ENCODE peak calls at places on chromosomes 5 and 9, in eight cellular contexts. S is CD8-positive, alpha-beta T cell; Z is upper lobe of left lung; N is stomach; J is IMR-90; D is adipocyte; Q is uterus; R is A673. A is an unnamed sample.

GRCh38 chr5:16057277-16057676 is 122.3 kb downstream of the MARCHF11 start:
- DNase-seq in S (no peak), Z (no peak), N (no peak), J (no peak), D (peak; percentile 12), Q (no peak), R (no peak), A (no peak)

GRCh38 chr5:21810737-21811316 is 1042.3 kb downstream of the CDH12 start:
- DNase-seq in S (no peak), Z (no peak), N (no peak), J (peak; percentile 39), D (peak; percentile 74), Q (no peak), R (peak; percentile 77), A (no peak)

GRCh38 chr9:133115604-133116345 is 5.3 kb downstream of the RALGDS start:
- DNase-seq in S (no peak), Z (no peak), N (no peak), J (peak; percentile 63), D (peak; percentile 14), Q (no peak), R (peak; percentile 81), A (no peak)

GRCh38 chr5:159003045-159004030 is 96.4 kb downstream of the EBF1 start:
- DNase-seq in S (no peak), Z (no peak), N (no peak), J (peak; percentile 37), D (peak; percentile 76), Q (no peak), R (peak; percentile 55), A (no peak)

GRCh38 chr5:135615171-135615570 is 36.4 kb upstream of the CXCL14 start:
- DNase-seq in S (no peak), Z (no peak), N (no peak), J (no peak), D (no peak), Q (no peak), R (no peak), A (no peak)

GRCh38 chr5:68246802-68247201 is 31.2 kb downstream of the PIK3R1 start:
- DNase-seq in S (no peak), Z (no peak), N (no peak), J (no peak), D (no peak), Q (no peak), R (no peak), A (peak; percentile 60)

GRCh38 chr9:14501366-14501765 is 187.4 kb upstream of the NFIB start:
- DNase-seq in S (no peak), Z (no peak), N (no peak), J (no peak), D (no peak), Q (no peak), R (no peak), A (no peak)

GRCh38 chr9:83012160-83012559 is 50.8 kb downstream of the RASEF start:
- DNase-seq in S (no peak), Z (no peak), N (no peak), J (no peak), D (no peak), Q (no peak), R (no peak), A (no peak)

GRCh38 chr9:16869140-16869903 is 1.1 kb downstream of the BNC2 start:
- DNase-seq in S (no peak), Z (no peak), N (no peak), J (peak; percentile 50), D (no peak), Q (peak; percentile 43), R (no peak), A (no peak)

DNA sequence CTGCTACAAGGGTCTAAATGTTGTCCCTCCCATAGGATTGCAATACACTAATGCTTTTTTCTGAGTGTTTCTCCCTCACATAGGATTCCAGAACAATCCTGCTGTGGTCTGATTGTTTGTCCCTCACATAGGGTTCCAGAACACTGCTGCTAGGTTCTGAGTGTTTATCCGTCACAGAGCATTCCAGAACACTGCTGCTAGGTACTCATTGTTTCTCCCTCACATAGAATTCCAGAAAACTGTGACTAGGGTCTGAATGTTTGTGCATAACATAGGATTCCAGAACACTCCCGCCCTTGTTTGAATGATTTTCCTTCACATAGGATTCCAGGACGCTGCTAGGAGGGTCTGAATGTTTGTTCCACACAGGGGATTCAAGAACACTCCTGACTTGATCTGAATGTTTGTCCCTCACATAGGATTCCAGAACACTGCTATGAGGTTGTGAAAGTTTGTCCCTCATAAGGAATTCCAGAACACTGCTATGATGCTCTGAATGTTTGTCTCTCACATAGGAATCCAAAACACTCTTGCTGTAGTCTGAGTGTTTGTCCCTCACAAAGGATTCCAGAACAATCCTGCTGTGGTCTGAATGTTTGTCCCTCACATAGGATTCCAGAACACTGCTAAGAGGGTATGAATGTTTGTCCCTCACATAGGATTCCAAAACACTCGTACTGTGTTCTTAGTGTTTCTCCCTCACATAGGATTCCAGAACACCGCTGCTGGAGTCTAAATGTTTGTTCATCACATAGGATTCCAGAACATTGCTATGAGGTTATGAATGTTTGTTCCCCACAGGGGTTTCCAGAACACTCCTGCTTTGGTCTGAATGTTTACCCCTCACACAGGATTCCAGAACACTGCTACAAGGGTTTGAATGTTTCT is 213.5 kb downstream of the FOXD4L6 start:
- DNase-seq in S (no peak), Z (no peak), N (no peak), J (no peak), D (no peak), Q (no peak), R (no peak), A (no peak)
- H3K9me3 ChIP-seq in S (peaks cover 45% of the 10 kb centered on the region), Z (peaks cover 81% of the 10 kb centered on the region), N (peaks cover 94% of the 10 kb centered on the region), J (peaks cover 56% of the 10 kb centered on the region), D (peaks cover 36% of the 10 kb centered on the region), Q (peaks cover 77% of the 10 kb centered on the region), R (peaks cover 37% of the 10 kb centered on the region), A (peaks cover 24% of the 10 kb centered on the region)

DNA sequence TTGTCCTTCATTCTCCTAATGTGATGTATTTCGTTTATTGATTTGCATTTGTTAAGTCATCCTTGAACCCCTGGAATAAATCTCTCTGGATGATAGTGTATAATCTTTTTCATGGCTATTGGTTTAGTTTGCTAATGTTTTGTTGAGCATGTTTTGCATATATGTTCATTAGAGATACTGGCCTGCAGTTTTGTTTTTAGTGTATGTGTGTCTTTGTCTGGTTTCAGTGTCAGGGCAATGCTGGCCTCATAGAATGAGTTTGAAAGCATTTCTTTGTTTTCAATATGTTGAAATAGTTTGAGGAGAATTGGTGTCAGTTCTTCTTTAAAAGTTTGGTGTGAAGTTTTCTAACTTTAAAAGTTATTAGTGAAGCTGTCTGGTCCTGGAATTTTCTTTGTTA is 149.6 kb upstream of the ATP10B start:
- DNase-seq in S (no peak), Z (no peak), N (no peak), J (no peak), D (no peak), Q (no peak), R (no peak), A (no peak)
- H3K9me3 ChIP-seq in S (no peaks in the 10 kb centered on the region), Z (peaks cover 8% of the 10 kb centered on the region), N (peaks cover 9% of the 10 kb centered on the region), J (peaks cover 13% of the 10 kb centered on the region), D (peaks cover 25% of the 10 kb centered on the region), Q (no peaks in the 10 kb centered on the region), R (no peaks in the 10 kb centered on the region), A (peaks cover 15% of the 10 kb centered on the region)

GRCh38 chr5:18195910-18196309 is 561.6 kb downstream of the TAF11L14 start:
- DNase-seq in S (no peak), Z (no peak), N (no peak), J (no peak), D (no peak), Q (no peak), R (no peak), A (no peak)
- H3K9me3 ChIP-seq in S (no peaks in the 10 kb centered on the region), Z (no peaks in the 10 kb centered on the region), N (peaks cover 15% of the 10 kb centered on the region), J (peaks cover 3% of the 10 kb centered on the region), D (peaks cover 14% of the 10 kb centered on the region), Q (no peaks in the 10 kb centered on the region), R (no peaks in the 10 kb centered on the region), A (no peaks in the 10 kb centered on the region)

GRCh38 chr5:140794594-140795258 is at the start of gene PCDHA2:
- DNase-seq in S (no peak), Z (no peak), N (no peak), J (no peak), D (peak; percentile 40), Q (no peak), R (no peak), A (no peak)
- H3K9me3 ChIP-seq in S (peaks cover 12% of the 10 kb centered on the region), Z (peaks cover 52% of the 10 kb centered on the region), N (peaks cover 74% of the 10 kb centered on the region), J (peaks cover 14% of the 10 kb centered on the region), D (peaks cover 60% of the 10 kb centered on the region), Q (peaks cover 7% of the 10 kb centered on the region), R (peaks cover 16% of the 10 kb centered on the region), A (peaks cover 39% of the 10 kb centered on the region)

GRCh38 chr5:174581483-174581882 is 142.9 kb upstream of the MSX2 start:
- DNase-seq in S (no peak), Z (no peak), N (peak; percentile 33), J (no peak), D (no peak), Q (no peak), R (peak; percentile 42), A (no peak)
- H3K9me3 ChIP-seq in S (no peaks in the 10 kb centered on the region), Z (no peaks in the 10 kb centered on the region), N (peaks cover 8% of the 10 kb centered on the region), J (no peaks in the 10 kb centered on the region), D (no peaks in the 10 kb centered on the region), Q (no peaks in the 10 kb centered on the region), R (no peaks in the 10 kb centered on the region), A (no peaks in the 10 kb centered on the region)

GRCh38 chr5:178533136-178533535 is 57.1 kb downstream of the COL23A1 start:
- DNase-seq in S (no peak), Z (no peak), N (no peak), J (no peak), D (no peak), Q (no peak), R (no peak), A (no peak)

GRCh38 chr5:178536541-178537466 is 53.4 kb downstream of the COL23A1 start:
- DNase-seq in S (no peak), Z (no peak), N (no peak), J (no peak), D (no peak), Q (no peak), R (no peak), A (no peak)

GRCh38 chr5:178532666-178533065 is 57.5 kb downstream of the COL23A1 start:
- DNase-seq in S (no peak), Z (no peak), N (no peak), J (no peak), D (no peak), Q (no peak), R (no peak), A (no peak)

GRCh38 chr5:178537467-178538381 is 52.5 kb downstream of the COL23A1 start:
- DNase-seq in S (no peak), Z (no peak), N (no peak), J (no peak), D (no peak), Q (no peak), R (no peak), A (no peak)

DNA sequence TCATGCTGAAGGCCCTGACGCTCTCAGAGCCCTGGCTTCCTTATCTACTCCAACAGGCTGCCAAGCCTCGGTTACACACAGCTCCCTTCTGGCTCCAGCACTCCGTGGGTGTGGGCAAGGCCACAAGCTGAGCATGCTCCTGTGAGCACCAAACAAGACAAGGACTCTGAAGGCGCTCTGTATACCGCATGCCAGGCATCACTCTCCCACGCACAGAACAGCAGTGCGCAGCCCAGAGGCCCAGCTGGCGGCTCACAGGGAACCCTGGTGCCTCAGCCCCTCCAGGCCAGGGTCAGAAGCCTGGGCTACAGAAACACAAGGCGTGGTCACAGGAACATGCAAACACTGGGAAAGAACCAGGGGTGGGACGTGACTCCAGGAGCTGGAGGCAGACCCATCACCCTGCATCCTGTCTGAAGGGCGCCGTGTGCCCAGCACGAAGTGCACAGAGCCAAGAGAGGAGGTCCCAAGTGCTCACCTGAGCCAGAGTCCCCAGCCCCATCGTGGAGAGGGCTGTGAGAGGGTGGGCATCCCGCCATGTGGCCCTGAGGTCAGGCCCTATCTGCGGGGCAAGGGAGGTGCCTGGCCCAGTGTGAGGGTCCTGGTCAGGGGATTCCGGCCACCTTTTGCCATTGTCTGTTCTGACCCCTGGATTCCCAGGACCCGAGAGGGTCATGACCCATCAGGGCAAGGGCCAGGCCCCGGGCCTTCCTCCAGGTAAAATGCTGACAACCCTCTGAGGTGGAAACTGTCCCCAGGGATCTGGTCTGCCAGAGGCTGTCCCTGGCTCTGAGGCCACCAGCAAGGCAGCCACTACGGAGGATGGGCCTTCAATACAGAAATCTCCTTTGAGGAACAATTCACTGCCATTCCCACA is 54.7 kb downstream of the COL23A1 start:
- DNase-seq in S (no peak), Z (no peak), N (peak; percentile 70), J (no peak), D (no peak), Q (peak; percentile 22), R (no peak), A (no peak)
- H3K9me3 ChIP-seq in S (no peaks in the 10 kb centered on the region), Z (no peaks in the 10 kb centered on the region), N (no peaks in the 10 kb centered on the region), J (peaks cover 29% of the 10 kb centered on the region), D (no peaks in the 10 kb centered on the region), Q (no peaks in the 10 kb centered on the region), R (no peaks in the 10 kb centered on the region), A (no peaks in the 10 kb centered on the region)